ENCODE peak calls at places on chromosomes 3 and 15, in eight cellular contexts. F, I, O, N, L, C, U and E are unnamed samples.

GRCh38 chr15:41256577-41257038 is 25.5 kb downstream of the CHP1 start:
- DNase-seq in F (no peak), I (peak; percentile 43), O (peak; percentile 51), N (no peak), L (peak; percentile 36), C (no peak), U (peak; percentile 56), E (no peak)

GRCh38 chr15:39919396-39919739 is 698 bp downstream of the GPR176 start:
- DNase-seq in F (no peak), I (no peak), O (no peak), N (no peak), L (no peak), C (no peak), U (no peak), E (peak; percentile 64)

GRCh38 chr3:196996454-196997265 is 28.0 kb upstream of the PIGZ start:
- DNase-seq in F (no peak), I (no peak), O (no peak), N (peak; percentile 49), L (no peak), C (no peak), U (no peak), E (no peak)

GRCh38 chr3:50572158-50572557 is 2.8 kb downstream of the HEMK1 start:
- DNase-seq in F (peak; percentile 76), I (peak; percentile 23), O (no peak), N (peak; percentile 87), L (peak; percentile 68), C (peak; percentile 77), U (peak; percentile 76), E (peak; percentile 79)

GRCh38 chr3:48694610-48695051 is 8.9 kb upstream of the NCKIPSD start:
- DNase-seq in F (no peak), I (peak; percentile 82), O (peak; percentile 87), N (peak; percentile 80), L (peak; percentile 90), C (no peak), U (peak; percentile 94), E (peak; percentile 95)

GRCh38 chr3:72338942-72339749 is 509.1 kb downstream of the SHQ1 start:
- DNase-seq in F (peak; percentile 17), I (peak; percentile 98), O (peak; percentile 94), N (no peak), L (peak; percentile 99), C (no peak), U (peak; percentile 94), E (peak; percentile 82)

GRCh38 chr3:159186581-159186980 is 384.7 kb downstream of the MFSD1 start:
- DNase-seq in F (no peak), I (no peak), O (no peak), N (no peak), L (no peak), C (no peak), U (no peak), E (no peak)

GRCh38 chr3:10764314-10765051 is 51.5 kb upstream of the SLC6A11 start:
- DNase-seq in F (no peak), I (no peak), O (no peak), N (no peak), L (no peak), C (no peak), U (no peak), E (no peak)

GRCh38 chr3:144273611-144274010 is 302.0 kb downstream of the DIPK2A start:
- DNase-seq in F (no peak), I (peak; percentile 31), O (peak; percentile 34), N (no peak), L (no peak), C (no peak), U (peak; percentile 20), E (no peak)

GRCh38 chr3:128432898-128433629 is 33.6 kb downstream of the DNAJB8 start:
- DNase-seq in F (no peak), I (no peak), O (no peak), N (no peak), L (no peak), C (no peak), U (no peak), E (peak; percentile 48)

GRCh38 chr3:40299721-40300335 is 9.7 kb upstream of the EIF1B start:
- DNase-seq in F (no peak), I (peak; percentile 75), O (peak; percentile 73), N (no peak), L (peak; percentile 87), C (no peak), U (peak; percentile 89), E (peak; percentile 76)

GRCh38 chr15:35925634-35926380 is 379.8 kb upstream of the DPH6 start:
- DNase-seq in F (no peak), I (peak; percentile 43), O (peak; percentile 27), N (no peak), L (peak; percentile 35), C (no peak), U (peak; percentile 42), E (no peak)